ENCODE peak calls at places on chromosomes 7 and 10, in seven cellular contexts. L is AG09309, A is fibroblast of mammary gland, C is psoas muscle, F is AG10803, X is fibroblast of villous mesenchyme, J is ovary. V is an unnamed sample.

GRCh38 chr7:137667633-137668387 is 179.0 kb downstream of the DGKI start:
- DNase-seq in X (peak; percentile 59), A (peak; percentile 90), L (peak; percentile 69), J (no peak), C (no peak), F (peak; percentile 92), V (peak; percentile 77)

GRCh38 chr10:71756441-71757191 is 16.7 kb downstream of the VSIR start:
- DNase-seq in C (no peak), F (peak; percentile 85), X (peak; percentile 40), L (peak; percentile 49), J (no peak), A (no peak), V (no peak)

GRCh38 chr10:109089779-109090178 is 833.5 kb downstream of the XPNPEP1 start:
- DNase-seq in L (no peak), F (no peak), A (no peak), J (no peak), X (no peak), C (no peak), V (no peak)

GRCh38 chr7:67453580-67453979 is 456.9 kb downstream of the TYW1 start:
- DNase-seq in L (no peak), J (no peak), C (no peak), F (no peak), A (no peak), X (no peak), V (no peak)

GRCh38 chr10:129760003-129760315 is 204.1 kb downstream of the EBF3 start:
- DNase-seq in J (no peak), F (no peak), L (no peak), A (no peak), C (no peak), X (no peak), V (no peak)

GRCh38 chr10:5546891-5547683 is 22.3 kb downstream of the CALML3 start:
- DNase-seq in A (no peak), C (no peak), L (no peak), X (peak; percentile 57), J (peak; percentile 32), F (no peak), V (no peak)

GRCh38 chr10:29245476-29245875 is 43.4 kb upstream of the LYZL1 start:
- DNase-seq in A (no peak), X (no peak), C (no peak), L (no peak), J (no peak), F (no peak), V (no peak)

GRCh38 chr7:106671160-106671559 is 10.2 kb upstream of the CCDC71L start:
- DNase-seq in C (no peak), A (no peak), J (no peak), F (no peak), L (no peak), X (no peak), V (no peak)

GRCh38 chr10:97858001-97858439 is 8.4 kb downstream of the GOLGA7B start:
- DNase-seq in X (no peak), C (no peak), L (no peak), F (no peak), J (no peak), A (peak; percentile 26), V (no peak)

GRCh38 chr7:92360387-92360786 is 86.9 kb upstream of the GATAD1 start:
- DNase-seq in L (no peak), X (no peak), A (no peak), C (no peak), F (peak; percentile 18), J (no peak), V (no peak)

GRCh38 chr7:64045301-64046040 is at the start of gene ZNF727:
- DNase-seq in J (peak; percentile 85), C (peak; percentile 83), F (no peak), A (peak; percentile 30), X (no peak), L (no peak), V (no peak)

GRCh38 chr10:13117842-13118783 is 18.1 kb downstream of the OPTN start:
- DNase-seq in J (no peak), L (no peak), F (no peak), C (peak; percentile 55), A (no peak), X (no peak), V (no peak)

GRCh38 chr10:22986771-22987542 is 59.1 kb downstream of the ARMC3 start:
- DNase-seq in X (peak; percentile 37), A (peak; percentile 55), C (no peak), J (no peak), L (peak; percentile 7), F (peak; percentile 44), V (no peak)

GRCh38 chr10:119687192-119688032 is 36.2 kb downstream of the BAG3 start:
- DNase-seq in X (peak; percentile 22), F (no peak), L (no peak), A (no peak), C (no peak), J (no peak), V (no peak)

GRCh38 chr10:42637648-42638052 is 720 bp downstream of the ZNF33B start:
- DNase-seq in J (no peak), A (no peak), X (no peak), L (no peak), C (no peak), F (no peak), V (no peak)

GRCh38 chr7:152989889-152990380 is 230.4 kb downstream of the ACTR3B start:
- DNase-seq in X (no peak), L (no peak), F (no peak), J (no peak), C (no peak), A (no peak), V (no peak)

GRCh38 chr7:46651561-46652088 is 730.6 kb upstream of the IGFBP3 start:
- DNase-seq in A (no peak), F (no peak), J (no peak), L (no peak), X (no peak), C (no peak), V (no peak)

DNA sequence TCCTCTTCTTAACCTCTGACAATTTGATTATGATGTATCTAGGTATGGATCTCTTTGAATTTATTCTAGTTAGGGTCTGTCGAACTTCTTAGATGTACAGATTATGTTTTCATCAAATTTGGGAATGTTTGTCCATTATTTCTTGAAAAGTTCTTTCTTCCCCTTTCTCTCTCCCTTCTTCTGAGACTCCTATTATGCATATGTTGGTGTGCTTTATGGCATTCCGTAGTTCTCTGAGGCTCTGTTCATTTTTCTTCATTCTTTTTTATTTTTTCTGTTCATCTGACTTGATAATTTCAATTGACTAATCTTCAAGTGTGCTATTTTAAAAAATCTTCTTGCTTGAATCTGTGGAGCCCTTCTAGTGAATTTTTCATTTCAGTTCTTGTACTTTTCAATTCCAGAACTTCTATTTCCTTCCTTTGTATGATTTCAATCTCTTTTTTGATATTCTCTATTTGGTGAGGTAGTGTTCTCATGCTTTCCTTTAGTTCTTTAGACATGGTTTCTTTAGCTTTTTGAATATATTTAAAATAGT is 79.8 kb downstream of the TMEM270 start:
- DNase-seq in L (no peak), J (no peak), A (no peak), C (no peak), F (no peak), X (no peak), V (no peak)
- H3K4me3 ChIP-seq in L (no peak overlapping the region), J (no peak overlapping the region), A (no peak overlapping the region), C (no peak overlapping the region), F (no peak overlapping the region), X (no peak overlapping the region), V (no peak overlapping the region)

GRCh38 chr7:155543926-155544325 is 2.4 kb downstream of the CNPY1 start:
- DNase-seq in C (no peak), X (no peak), A (no peak), L (no peak), F (no peak), J (no peak), V (no peak)

GRCh38 chr7:155542276-155542675 is 4.1 kb downstream of the CNPY1 start:
- DNase-seq in C (no peak), J (no peak), X (no peak), F (no peak), L (no peak), A (no peak), V (no peak)

GRCh38 chr7:155544485-155544884 is 1.9 kb downstream of the CNPY1 start:
- DNase-seq in F (no peak), X (no peak), J (no peak), L (no peak), C (no peak), A (no peak), V (no peak)

GRCh38 chr7:155545348-155545747 is 1.0 kb downstream of the CNPY1 start:
- DNase-seq in L (no peak), C (no peak), A (no peak), J (no peak), X (no peak), F (no peak), V (no peak)

DNA sequence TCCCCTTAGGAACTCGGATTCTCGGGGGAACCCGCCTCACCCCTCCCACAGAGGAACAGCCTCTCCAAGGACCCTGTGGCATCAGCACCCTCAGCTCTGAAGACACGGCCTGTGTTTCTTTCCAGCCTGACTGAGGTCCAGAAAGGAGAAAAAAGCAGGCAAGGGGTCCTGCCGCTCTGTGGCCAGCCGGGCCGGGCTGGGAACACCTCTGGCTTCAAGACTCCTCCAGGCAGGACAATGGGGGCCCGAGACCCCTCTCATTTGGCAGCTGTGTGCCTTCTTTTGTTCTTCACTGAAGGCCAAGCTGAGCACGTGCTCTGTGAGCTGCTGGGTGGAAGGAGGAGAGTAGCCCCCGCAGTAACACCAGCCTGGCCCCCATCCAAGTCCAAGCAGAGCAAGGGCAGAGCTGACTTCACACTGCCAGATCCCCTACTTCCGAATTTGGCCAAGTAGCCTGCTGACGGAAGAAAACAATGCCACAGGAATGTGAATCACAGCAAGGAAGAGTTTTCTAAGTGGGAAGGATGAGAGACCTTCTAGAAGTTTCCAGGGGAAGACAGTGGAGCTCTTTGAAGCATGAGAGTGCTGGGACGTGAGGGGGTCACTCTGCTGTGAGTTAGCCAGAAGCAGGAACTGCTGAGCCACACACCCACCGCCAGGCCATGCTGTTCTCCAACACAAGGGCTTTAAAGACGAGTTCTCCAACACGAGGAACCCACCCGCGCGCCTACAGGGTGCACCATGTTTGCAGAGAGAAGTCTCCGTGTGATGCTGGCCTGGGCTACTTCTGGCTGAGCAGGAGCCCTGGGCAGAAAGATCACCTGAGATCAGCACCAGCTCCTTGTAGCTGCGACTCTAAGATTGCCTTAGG is 3.1 kb downstream of the CNPY1 start:
- DNase-seq in X (no peak), F (peak; percentile 9), J (peak; percentile 49), A (peak; percentile 8), L (no peak), C (no peak), V (no peak)
- H3K4me3 ChIP-seq in X (no peak overlapping the region), F (no peak overlapping the region), J (no peak overlapping the region), A (no peak overlapping the region), L (no peak overlapping the region), C (no peak overlapping the region), V (no peak overlapping the region)

DNA sequence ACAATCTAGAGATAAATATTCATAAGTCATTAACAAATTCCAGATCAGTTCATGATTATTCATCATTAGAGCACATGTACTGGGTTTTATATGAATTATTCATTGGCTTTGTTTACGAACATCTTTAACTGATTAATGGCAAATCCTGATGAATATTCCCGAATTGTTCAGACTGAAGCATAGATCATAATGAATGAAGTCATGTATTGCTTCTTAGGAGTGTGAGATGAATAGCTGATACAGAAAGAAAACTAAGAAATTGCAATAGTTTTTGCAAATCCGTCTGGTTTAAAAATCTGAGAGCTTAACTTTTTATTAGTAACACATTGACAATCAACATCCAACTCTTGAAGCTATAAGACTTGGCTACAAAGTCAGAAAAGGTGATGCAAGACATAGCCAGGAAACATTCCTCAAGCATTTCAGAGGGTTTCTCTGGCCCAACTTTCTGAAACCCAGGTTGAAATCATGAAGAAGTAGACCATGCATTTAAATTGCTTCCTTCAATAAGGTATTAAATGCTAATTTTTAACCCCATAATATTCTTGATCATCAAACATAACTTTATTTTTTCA is 183.7 kb upstream of the DGKB start:
- DNase-seq in A (peak; percentile 52), C (no peak), F (peak; percentile 61), X (peak; percentile 0), J (no peak), L (peak; percentile 11), V (peak; percentile 33)
- H3K4me3 ChIP-seq in A (no peak overlapping the region), C (no peak overlapping the region), F (no peak overlapping the region), X (no peak overlapping the region), J (no peak overlapping the region), L (no peak overlapping the region), V (no peak overlapping the region)

GRCh38 chr7:4783292-4783652 is 7.8 kb downstream of the AP5Z1 start:
- DNase-seq in L (no peak), A (no peak), X (no peak), J (no peak), F (no peak), C (no peak), V (no peak)
- H3K4me3 ChIP-seq in L (no peak overlapping the region), A (no peak overlapping the region), X (no peak overlapping the region), J (no peak overlapping the region), F (no peak overlapping the region), C (no peak overlapping the region), V (no peak overlapping the region)